ENCODE peak calls at places on chromosomes 11 and 22, in six cellular contexts. H, A, D, Q, C and P are unnamed samples.

GRCh38 chr11:129728571-129728970 is 87.1 kb upstream of the TMEM45B start:
- DNase-seq in H (no peak), A (no peak), D (no peak), Q (no peak), C (peak; percentile 58), P (peak; percentile 61)

GRCh38 chr11:99370557-99371200 is 349.9 kb downstream of the CNTN5 start:
- DNase-seq in H (no peak), A (peak; percentile 70), D (peak; percentile 65), Q (peak; percentile 40), C (peak; percentile 75), P (no peak)

GRCh38 chr11:61023086-61024035 is 51.9 kb downstream of the CD6 start:
- DNase-seq in H (no peak), A (no peak), D (no peak), Q (no peak), C (no peak), P (no peak)

GRCh38 chr11:2769779-2770555 is 70.2 kb upstream of the KCNQ1OT1 start:
- DNase-seq in H (peak; percentile 44), A (no peak), D (no peak), Q (no peak), C (no peak), P (peak; percentile 56)

GRCh38 chr11:134562941-134563471 is 151.0 kb upstream of the B3GAT1 start:
- DNase-seq in H (peak; percentile 19), A (no peak), D (no peak), Q (no peak), C (no peak), P (peak; percentile 28)

GRCh38 chr22:41576877-41577276 is 12.8 kb downstream of the PMM1 start:
- DNase-seq in H (no peak), A (peak; percentile 41), D (peak; percentile 34), Q (peak; percentile 62), C (peak; percentile 56), P (no peak)

GRCh38 chr11:104991994-104992393 is 23.6 kb upstream of the CASP4 start:
- DNase-seq in H (no peak), A (no peak), D (no peak), Q (no peak), C (no peak), P (no peak)

GRCh38 chr11:57303990-57304579 is 20.7 kb downstream of the TNKS1BP1 start:
- DNase-seq in H (peak; percentile 75), A (no peak), D (peak; percentile 69), Q (no peak), C (peak; percentile 87), P (peak; percentile 90)

GRCh38 chr11:57164317-57164716 is 17.4 kb upstream of the LRRC55 start:
- DNase-seq in H (no peak), A (no peak), D (no peak), Q (no peak), C (no peak), P (no peak)

GRCh38 chr11:85759915-85760314 is 51.0 kb downstream of the SYTL2 start:
- DNase-seq in H (no peak), A (peak; percentile 74), D (peak; percentile 84), Q (no peak), C (peak; percentile 90), P (no peak)

GRCh38 chr22:28920757-28921584 is 37.6 kb downstream of the ZNRF3 start:
- DNase-seq in H (no peak), A (no peak), D (no peak), Q (no peak), C (no peak), P (no peak)

GRCh38 chr22:43014062-43014875 is 680 bp downstream of the PACSIN2 start:
- DNase-seq in H (peak; percentile 78), A (no peak), D (peak; percentile 29), Q (peak; percentile 50), C (peak; percentile 34), P (no peak)

GRCh38 chr11:107202189-107202588 is 183.9 kb upstream of the GUCY1A2 start:
- DNase-seq in H (no peak), A (no peak), D (no peak), Q (no peak), C (no peak), P (no peak)

GRCh38 chr11:119622454-119623143 is 106.4 kb downstream of the NECTIN1 start:
- DNase-seq in H (no peak), A (no peak), D (no peak), Q (no peak), C (no peak), P (no peak)

GRCh38 chr11:85483861-85484260 is 143.3 kb downstream of the DLG2 start:
- DNase-seq in H (no peak), A (no peak), D (peak; percentile 25), Q (no peak), C (no peak), P (no peak)

GRCh38 chr22:22958621-22959020 is 71.0 kb downstream of the IGLL5 start:
- DNase-seq in H (no peak), A (no peak), D (no peak), Q (no peak), C (no peak), P (no peak)

GRCh38 chr11:75785187-75785586 is 16.6 kb downstream of the DGAT2 start:
- DNase-seq in H (no peak), A (no peak), D (no peak), Q (no peak), C (no peak), P (no peak)

GRCh38 chr22:49958961-49959781 is 1.4 kb upstream of the PIM3 start:
- DNase-seq in H (peak; percentile 70), A (peak; percentile 11), D (no peak), Q (peak; percentile 26), C (no peak), P (no peak)

GRCh38 chr22:49960159-49960966 is at the start of gene PIM3:
- DNase-seq in H (peak; percentile 97), A (peak; percentile 87), D (peak; percentile 95), Q (peak; percentile 94), C (peak; percentile 95), P (no peak)

GRCh38 chr22:49958462-49958921 is 2.1 kb upstream of the PIM3 start:
- DNase-seq in H (peak; percentile 60), A (no peak), D (no peak), Q (peak; percentile 8), C (no peak), P (no peak)

GRCh38 chr22:49960967-49961600 is 512 bp downstream of the PIM3 start:
- DNase-seq in H (peak; percentile 79), A (peak; percentile 11), D (peak; percentile 61), Q (peak; percentile 62), C (peak; percentile 47), P (peak; percentile 72)

DNA sequence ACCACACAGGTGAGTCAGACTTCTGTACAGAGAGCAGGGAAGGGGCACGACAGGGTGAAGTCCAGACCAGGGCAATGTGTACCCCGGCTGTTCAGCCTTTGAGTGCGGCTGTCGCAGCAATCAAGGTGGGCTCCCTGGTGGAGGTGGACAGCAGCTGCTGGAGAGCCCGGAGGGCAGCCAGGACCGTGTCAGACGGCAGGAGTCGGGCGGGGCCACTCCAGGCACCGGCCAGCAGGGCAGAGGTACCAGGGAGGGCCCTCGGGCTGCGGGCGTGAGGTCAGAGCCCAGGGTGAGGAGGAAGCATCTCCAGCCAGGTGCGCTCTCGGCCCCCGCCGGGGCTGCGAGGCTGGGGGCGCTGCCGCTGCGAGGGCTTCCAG is 802 bp upstream of the PIM3 start:
- DNase-seq in H (peak; percentile 86), A (no peak), D (peak; percentile 49), Q (peak; percentile 59), C (peak; percentile 69), P (no peak)
- H3K27ac ChIP-seq in H (peak overlapping the region; percentile 99), A (peak overlapping the region; percentile 91), D (peak overlapping the region; percentile 67), Q (peak overlapping the region; percentile 96), C (peak overlapping the region; percentile 75), P (peak overlapping the region; percentile 81)

GRCh38 chr22:44658371-44658953 is 43.5 kb upstream of the PRR5 start:
- DNase-seq in H (peak; percentile 81), A (peak; percentile 39), D (peak; percentile 66), Q (peak; percentile 58), C (no peak), P (no peak)
- H3K27ac ChIP-seq in H (peak overlapping the region; percentile 65), A (no peak overlapping the region), D (no peak overlapping the region), Q (no peak overlapping the region), C (no peak overlapping the region), P (no peak overlapping the region)

GRCh38 chr11:13210424-13210823 is 67.2 kb upstream of the BMAL1 start:
- DNase-seq in H (no peak), A (peak; percentile 76), D (peak; percentile 75), Q (no peak), C (peak; percentile 82), P (no peak)

GRCh38 chr11:13208921-13209320 is 68.7 kb upstream of the BMAL1 start:
- DNase-seq in H (no peak), A (no peak), D (peak; percentile 49), Q (no peak), C (no peak), P (no peak)

GRCh38 chr11:13207665-13208594 is 69.7 kb upstream of the BMAL1 start:
- DNase-seq in H (no peak), A (peak; percentile 82), D (peak; percentile 91), Q (no peak), C (peak; percentile 60), P (no peak)

GRCh38 chr11:13207270-13207664 is 70.3 kb upstream of the BMAL1 start:
- DNase-seq in H (no peak), A (no peak), D (no peak), Q (no peak), C (no peak), P (no peak)

DNA sequence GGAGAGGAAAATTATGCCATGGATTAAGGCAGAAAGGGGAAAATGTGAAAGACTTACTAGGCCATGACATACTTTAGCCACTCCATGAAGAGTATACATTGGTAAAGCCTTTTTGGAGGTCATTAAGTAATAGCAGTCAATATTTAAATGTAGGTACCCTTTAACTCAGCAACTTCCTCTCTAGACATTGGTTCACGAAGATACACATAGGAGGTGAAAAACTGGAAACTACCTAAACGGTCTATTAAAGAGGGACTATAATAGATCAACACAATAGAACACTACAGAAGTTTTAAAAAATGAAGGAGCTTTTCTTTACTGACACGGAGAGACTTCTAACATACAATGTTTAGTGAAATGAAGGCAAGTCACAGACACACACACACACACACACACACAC is 68.2 kb upstream of the BMAL1 start:
- DNase-seq in H (no peak), A (no peak), D (no peak), Q (no peak), C (no peak), P (no peak)
- H3K27ac ChIP-seq in H (no peak overlapping the region), A (no peak overlapping the region), D (no peak overlapping the region), Q (no peak overlapping the region), C (no peak overlapping the region), P (no peak overlapping the region)

GRCh38 chr11:12105471-12105870 is 4.9 kb upstream of the MICAL2 start:
- DNase-seq in H (no peak), A (no peak), D (no peak), Q (no peak), C (no peak), P (no peak)

GRCh38 chr11:12106101-12106500 is 4.3 kb upstream of the MICAL2 start:
- DNase-seq in H (no peak), A (no peak), D (no peak), Q (no peak), C (no peak), P (no peak)

GRCh38 chr11:12103411-12104225 is 6.8 kb upstream of the MICAL2 start:
- DNase-seq in H (peak; percentile 49), A (no peak), D (no peak), Q (no peak), C (no peak), P (no peak)

GRCh38 chr11:12108875-12109453 is 1.4 kb upstream of the MICAL2 start:
- DNase-seq in H (no peak), A (no peak), D (no peak), Q (no peak), C (no peak), P (no peak)

DNA sequence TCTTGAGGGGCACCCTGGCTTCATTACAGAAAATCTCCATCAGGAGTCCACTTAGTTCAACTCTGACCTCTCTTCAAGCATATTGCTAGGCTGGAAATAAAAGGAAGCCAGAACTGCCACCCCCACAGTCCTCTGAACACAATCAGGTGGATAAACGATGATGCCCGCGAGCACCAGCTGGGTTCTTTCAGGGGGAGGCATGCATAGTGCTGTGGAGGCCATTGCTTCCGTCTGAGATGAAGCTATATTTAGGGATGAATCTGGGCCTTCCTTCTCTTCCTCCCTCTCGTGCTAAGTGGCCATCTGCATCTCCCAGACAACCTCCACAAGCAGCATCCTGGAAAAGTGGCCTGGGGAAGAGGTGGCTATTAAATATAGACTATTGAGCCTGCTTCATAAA is 3.9 kb upstream of the MICAL2 start:
- DNase-seq in H (no peak), A (no peak), D (no peak), Q (no peak), C (no peak), P (no peak)
- H3K27ac ChIP-seq in H (no peak overlapping the region), A (no peak overlapping the region), D (no peak overlapping the region), Q (no peak overlapping the region), C (no peak overlapping the region), P (no peak overlapping the region)